ENCODE peak calls at places on chromosomes 6 and 20, in eight cellular contexts. P, Q, V, G, D, C, W and B are unnamed samples.
A peak's percentile ranks its signal among the peaks of the same experiment; 100 is the strongest.

GRCh38 chr20:6583134-6583738 is 184.2 kb upstream of the BMP2 start:
- DNase-seq in P (peak; percentile 25), Q (peak; percentile 55), V (peak; percentile 45), D (peak; percentile 61), G (peak; percentile 26), C (no peak), W (peak; percentile 7), B (peak; percentile 36)

GRCh38 chr6:32962427-32962826 is 6.0 kb upstream of the BRD2 start:
- DNase-seq in Q (peak; percentile 28), V (no peak), C (no peak), D (no peak), W (no peak), G (no peak), P (no peak), B (no peak)

GRCh38 chr6:44452725-44453124 is 65.2 kb downstream of the CDC5L start:
- DNase-seq in C (no peak), W (no peak), G (no peak), Q (peak; percentile 87), V (peak; percentile 61), P (no peak), D (peak; percentile 51), B (no peak)

GRCh38 chr20:9142809-9143208 is 73.9 kb downstream of the PLCB4 start:
- DNase-seq in D (no peak), P (no peak), Q (no peak), G (no peak), C (no peak), W (no peak), V (no peak), B (no peak)

GRCh38 chr20:62824476-62825287 is 7.8 kb downstream of the COL9A3 start:
- DNase-seq in C (peak; percentile 76), W (no peak), Q (no peak), V (no peak), P (no peak), G (peak; percentile 85), D (peak; percentile 62), B (peak; percentile 73)

GRCh38 chr6:86629123-86629522 is 308.2 kb upstream of the HTR1E start:
- DNase-seq in P (no peak), V (no peak), G (no peak), W (no peak), Q (no peak), C (no peak), D (no peak), B (no peak)

GRCh38 chr20:41879151-41879550 is 261.0 kb upstream of the CHD6 start:
- DNase-seq in W (no peak), C (no peak), G (no peak), P (no peak), V (no peak), D (no peak), Q (no peak), B (no peak)

GRCh38 chr6:3454206-3455016 is 2.4 kb downstream of the SLC22A23 start:
- DNase-seq in D (peak; percentile 48), G (no peak), P (no peak), V (no peak), Q (no peak), C (no peak), W (no peak), B (no peak)

GRCh38 chr20:36273414-36274247 is 32.5 kb upstream of the DLGAP4 start:
- DNase-seq in C (no peak), V (peak; percentile 58), G (peak; percentile 51), P (no peak), D (no peak), Q (peak; percentile 16), W (no peak), B (no peak)
- TF ChIP-seq USF2 in C (no peak), V (no peak), G (no peak), P (no peak), D (no peak), Q (no peak), W (no peak), B (no peak)

GRCh38 chr20:15411781-15412180 is 1074.4 kb upstream of the FLRT3 start:
- DNase-seq in W (no peak), Q (no peak), G (no peak), D (no peak), V (no peak), P (no peak), C (no peak), B (no peak)
- TF ChIP-seq USF2 in W (no peak), Q (no peak), G (no peak), D (no peak), V (no peak), P (no peak), C (no peak), B (no peak)

DNA sequence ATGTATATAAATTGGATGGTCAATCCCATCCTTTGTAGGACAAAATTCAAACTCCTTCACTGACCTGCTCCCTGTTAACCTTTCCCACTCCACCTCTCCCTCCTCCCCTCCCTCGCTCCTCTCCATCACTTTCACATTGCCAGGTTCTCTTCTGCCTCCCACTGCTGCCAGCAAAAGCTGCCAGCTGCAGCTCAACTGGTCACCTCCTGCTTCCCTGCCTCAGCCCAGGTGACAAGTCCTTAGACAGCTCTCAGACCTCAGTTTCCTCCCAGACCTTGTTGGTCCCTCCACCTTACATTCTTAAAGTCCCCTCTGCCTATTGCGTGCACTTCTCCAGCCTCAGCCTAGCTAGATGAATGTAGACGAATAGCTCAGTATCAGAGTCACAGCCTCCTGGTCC is 23.3 kb upstream of the RTF2 start:
- DNase-seq in G (no peak), Q (no peak), V (no peak), D (no peak), C (no peak), P (no peak), W (no peak), B (no peak)
- TF ChIP-seq USF2 in G (no peak), Q (no peak), V (no peak), D (no peak), C (no peak), P (no peak), W (no peak), B (no peak)

GRCh38 chr6:97917369-97917768 is 634.4 kb upstream of the MMS22L start:
- DNase-seq in V (no peak), C (no peak), D (no peak), G (no peak), W (no peak), Q (no peak), P (no peak), B (peak; percentile 17)

GRCh38 chr6:97919046-97919445 is 636.0 kb upstream of the MMS22L start:
- DNase-seq in C (no peak), Q (no peak), G (no peak), P (no peak), W (no peak), D (no peak), V (no peak), B (no peak)

GRCh38 chr6:97923249-97923648 is 640.2 kb upstream of the MMS22L start:
- DNase-seq in Q (no peak), P (no peak), C (no peak), D (no peak), V (no peak), G (no peak), W (no peak), B (no peak)

GRCh38 chr6:97915537-97915936 is 632.5 kb upstream of the MMS22L start:
- DNase-seq in Q (no peak), W (no peak), C (no peak), D (no peak), G (no peak), P (no peak), V (no peak), B (no peak)

GRCh38 chr6:97919631-97920030 is 636.6 kb upstream of the MMS22L start:
- DNase-seq in C (no peak), P (no peak), Q (no peak), D (no peak), W (no peak), G (no peak), V (no peak), B (no peak)
- TF ChIP-seq USF2 in C (no peak), P (no peak), Q (no peak), D (no peak), W (no peak), G (no peak), V (no peak), B (no peak)

DNA sequence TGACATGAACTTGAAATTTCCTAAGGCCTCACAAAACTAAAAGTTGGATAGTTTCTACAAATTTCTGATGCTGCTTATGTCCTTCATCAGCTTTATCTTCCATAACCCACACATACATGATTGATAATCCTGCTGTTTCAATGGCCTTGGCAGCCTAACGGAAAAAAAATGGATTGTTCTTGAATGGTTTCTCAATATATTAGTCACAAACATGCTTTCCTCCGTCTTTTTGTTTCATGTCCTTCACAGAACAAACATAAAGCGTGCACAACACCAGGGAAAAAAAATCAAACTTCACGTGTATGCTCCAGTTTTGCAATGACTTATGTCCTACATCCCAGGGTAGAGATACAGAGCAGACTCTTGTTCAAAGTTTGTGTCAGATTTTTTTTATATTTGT is 118.7 kb downstream of the BMP5 start:
- DNase-seq in Q (no peak), D (no peak), C (no peak), P (no peak), W (no peak), V (no peak), G (no peak), B (no peak)
- TF ChIP-seq USF2 in Q (no peak), D (no peak), C (no peak), P (no peak), W (no peak), V (no peak), G (no peak), B (no peak)

DNA sequence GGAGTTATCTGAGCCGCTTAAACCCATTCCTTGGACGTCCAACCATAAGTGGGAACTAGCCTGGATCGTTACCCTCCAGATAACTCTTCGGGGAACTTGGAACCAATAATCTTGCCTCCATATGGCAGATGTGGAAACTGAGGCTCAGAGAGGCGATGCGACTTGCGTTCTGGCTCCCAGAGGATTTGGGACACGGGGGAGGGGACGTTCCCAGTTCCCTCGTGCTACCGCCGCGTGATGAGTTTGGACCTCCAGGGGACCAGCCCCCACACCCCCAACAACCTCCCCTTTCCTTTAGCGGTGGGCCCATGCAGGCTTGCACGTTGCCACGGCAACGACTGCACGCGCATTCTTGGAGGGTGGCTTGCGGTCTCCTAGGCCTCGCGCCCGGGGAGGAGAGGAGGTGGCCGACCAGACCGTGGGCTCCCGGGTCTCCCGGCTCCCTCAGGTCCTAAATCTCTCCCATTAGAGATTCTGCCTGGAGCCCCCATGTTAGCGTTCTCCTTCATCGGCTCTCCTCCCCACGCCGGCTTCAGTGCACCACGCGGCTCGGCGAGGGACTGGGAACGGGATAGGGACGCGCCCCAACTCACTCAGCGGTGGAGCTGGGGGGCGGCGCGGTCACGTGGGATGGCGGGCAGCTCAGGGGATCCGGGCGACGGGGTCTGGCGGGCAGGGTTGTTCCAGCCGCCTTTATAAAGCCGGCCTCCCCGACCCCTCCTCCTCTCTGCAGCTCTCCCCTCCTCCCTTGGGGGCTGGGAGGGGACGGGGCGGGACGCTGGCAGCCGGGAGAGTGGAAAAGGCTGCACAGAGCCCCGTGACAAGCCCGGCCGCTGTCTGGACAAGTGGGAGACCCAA is at the start of gene PLTP:
- DNase-seq in C (peak; percentile 45), W (no peak), V (no peak), G (peak; percentile 89), D (no peak), P (no peak), Q (peak; percentile 57), B (peak; percentile 75)
- TF ChIP-seq USF2 in C (peak; percentile 58), W (peak; percentile 50), V (no peak), G (no peak), D (no peak), P (no peak), Q (peak; percentile 69), B (peak; percentile 89)

GRCh38 chr20:19995220-19995863 is 21.8 kb upstream of the NAA20 start:
- DNase-seq in P (no peak), C (peak; percentile 44), Q (peak; percentile 64), V (peak; percentile 61), G (peak; percentile 60), D (peak; percentile 63), W (no peak), B (no peak)
- TF ChIP-seq USF2 in P (no peak), C (no peak), Q (no peak), V (no peak), G (no peak), D (no peak), W (no peak), B (no peak)